ENCODE peak calls at places on chromosomes 16 and 17, in five cellular contexts. F, C, B, G and A are unnamed samples.

GRCh38 chr16:67431805-67432476 is 1.0 kb downstream of the HSD11B2 start:
- DNase-seq in F (no peak), C (no peak), B (no peak), G (no peak), A (no peak)

GRCh38 chr16:12341423-12341822 is 364.9 kb downstream of the SNX29 start:
- DNase-seq in F (no peak), C (no peak), B (no peak), G (no peak), A (peak; percentile 45)

GRCh38 chr16:14409563-14409962 is 220.5 kb downstream of the PARN start:
- DNase-seq in F (peak; percentile 37), C (peak; percentile 53), B (no peak), G (peak; percentile 92), A (peak; percentile 72)

GRCh38 chr17:61065263-61065773 is 334.3 kb upstream of the TBX2 start:
- DNase-seq in F (no peak), C (peak; percentile 2), B (peak; percentile 11), G (peak; percentile 58), A (no peak)

GRCh38 chr16:5000573-5001001 is 33.1 kb downstream of the NAGPA start:
- DNase-seq in F (no peak), C (no peak), B (no peak), G (no peak), A (no peak)

GRCh38 chr17:60579090-60579489 is 20.9 kb upstream of the PPM1D start:
- DNase-seq in F (no peak), C (no peak), B (no peak), G (peak; percentile 91), A (no peak)

GRCh38 chr16:15759070-15759469 is 97.8 kb downstream of the MYH11 start:
- DNase-seq in F (no peak), C (no peak), B (no peak), G (no peak), A (no peak)

GRCh38 chr17:79107499-79108231 is 33.0 kb downstream of the ENGASE start:
- DNase-seq in F (no peak), C (no peak), B (no peak), G (no peak), A (no peak)

GRCh38 chr17:8360260-8360659 is 16.2 kb downstream of the KRABD2 start:
- DNase-seq in F (no peak), C (no peak), B (no peak), G (no peak), A (no peak)

GRCh38 chr16:56923481-56923880 is 8.5 kb upstream of the HERPUD1 start:
- DNase-seq in F (no peak), C (no peak), B (no peak), G (peak; percentile 86), A (no peak)

GRCh38 chr17:72250206-72250605 is 129.4 kb downstream of the SOX9 start:
- DNase-seq in F (no peak), C (no peak), B (no peak), G (no peak), A (no peak)

GRCh38 chr17:19278729-19279128 is 41.6 kb downstream of the EPN2 start:
- DNase-seq in F (no peak), C (no peak), B (no peak), G (no peak), A (no peak)

GRCh38 chr17:3448059-3448630 is 14.5 kb upstream of the OR1E2 start:
- DNase-seq in F (no peak), C (no peak), B (no peak), G (peak; percentile 12), A (no peak)

GRCh38 chr17:15398291-15398690 is 56.9 kb upstream of the TEKT3 start:
- DNase-seq in F (no peak), C (peak; percentile 51), B (no peak), G (peak; percentile 32), A (peak; percentile 77)

GRCh38 chr16:68756250-68757051 is 19.4 kb downstream of the CDH1 start:
- DNase-seq in F (peak; percentile 97), C (no peak), B (no peak), G (peak; percentile 40), A (no peak)

GRCh38 chr16:720507-720989 is 398 bp upstream of the ANTKMT start:
- DNase-seq in F (no peak), C (no peak), B (peak; percentile 66), G (peak; percentile 82), A (no peak)

GRCh38 chr17:48647964-48648245 is 21.7 kb upstream of the HOXB9 start:
- DNase-seq in F (no peak), C (no peak), B (no peak), G (no peak), A (no peak)
- TF ChIP-seq CTCF in F (no peak), C (no peak), B (no peak), G (no peak), A (no peak)

GRCh38 chr16:8905168-8905762 is 23.1 kb downstream of the LITAFD start:
- DNase-seq in F (no peak), C (no peak), B (no peak), G (peak; percentile 59), A (no peak)
- TF ChIP-seq CTCF in F (peak; percentile 8), C (peak; percentile 72), B (no peak), G (peak; percentile 57), A (peak; percentile 49)

GRCh38 chr17:27578718-27579085 is 52.3 kb upstream of the LGALS9 start:
- DNase-seq in F (no peak), C (no peak), B (no peak), G (peak; percentile 49), A (no peak)
- TF ChIP-seq CTCF in F (no peak), C (no peak), B (no peak), G (no peak), A (no peak)

GRCh38 chr17:29929544-29930398 is at the start of gene SSH2:
- DNase-seq in F (peak; percentile 79), C (no peak), B (peak; percentile 86), G (peak; percentile 88), A (peak; percentile 33)
- TF ChIP-seq CTCF in F (no peak), C (no peak), B (no peak), G (no peak), A (no peak)

GRCh38 chr16:75111514-75112280 is 4.9 kb downstream of the LDHD start:
- DNase-seq in F (no peak), C (no peak), B (peak; percentile 66), G (no peak), A (no peak)
- TF ChIP-seq CTCF in F (no peak), C (no peak), B (peak; percentile 18), G (no peak), A (no peak)

GRCh38 chr16:89411335-89411850 is 79.0 kb downstream of the ANKRD11 start:
- DNase-seq in F (no peak), C (no peak), B (no peak), G (no peak), A (no peak)

GRCh38 chr16:89412811-89413210 is 77.5 kb downstream of the ANKRD11 start:
- DNase-seq in F (no peak), C (no peak), B (peak; percentile 61), G (no peak), A (no peak)

GRCh38 chr16:89409161-89409711 is 81.1 kb downstream of the ANKRD11 start:
- DNase-seq in F (peak; percentile 55), C (no peak), B (no peak), G (peak; percentile 24), A (no peak)

GRCh38 chr16:89410322-89410721 is 80.0 kb downstream of the ANKRD11 start:
- DNase-seq in F (no peak), C (no peak), B (no peak), G (no peak), A (no peak)

GRCh38 chr16:89410794-89411309 is 79.5 kb downstream of the ANKRD11 start:
- DNase-seq in F (peak; percentile 29), C (peak; percentile 87), B (peak; percentile 62), G (peak; percentile 91), A (peak; percentile 52)
- TF ChIP-seq CTCF in F (no peak), C (peak; percentile 23), B (no peak), G (no peak), A (no peak)

GRCh38 chr17:28228109-28228840 is 90.7 kb upstream of the TMEM97 start:
- DNase-seq in F (no peak), C (no peak), B (no peak), G (peak; percentile 9), A (no peak)
- TF ChIP-seq CTCF in F (no peak), C (peak; percentile 21), B (no peak), G (peak; percentile 15), A (peak; percentile 24)

GRCh38 chr17:58432806-58433573 is 15.7 kb upstream of the RNF43 start:
- DNase-seq in F (no peak), C (no peak), B (no peak), G (no peak), A (no peak)
- TF ChIP-seq CTCF in F (no peak), C (no peak), B (no peak), G (peak; percentile 4), A (no peak)

GRCh38 chr16:17304814-17305169 is 166.0 kb downstream of the XYLT1 start:
- DNase-seq in F (no peak), C (no peak), B (no peak), G (no peak), A (no peak)
- TF ChIP-seq CTCF in F (no peak), C (no peak), B (no peak), G (no peak), A (no peak)

DNA sequence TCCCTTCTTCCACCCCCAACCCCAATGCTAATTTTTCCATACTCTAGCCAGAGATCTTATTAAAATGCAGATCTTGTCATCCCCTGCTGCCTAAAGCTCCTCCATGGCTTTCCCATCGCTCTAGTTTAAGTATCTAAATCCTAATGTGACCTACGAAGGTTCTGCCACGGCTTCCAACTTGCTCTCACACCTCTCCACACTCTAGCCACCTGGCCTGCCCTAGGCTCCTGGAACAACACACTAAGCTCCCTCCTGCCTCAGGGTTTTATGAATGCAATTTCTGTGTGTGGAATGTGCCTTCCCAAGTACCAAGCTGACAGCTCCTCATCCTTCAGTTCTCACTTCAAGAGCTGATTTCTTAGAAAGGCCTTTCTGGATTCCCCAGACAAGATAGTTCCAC is 16.6 kb downstream of the NXPH3 start:
- DNase-seq in F (no peak), C (no peak), B (no peak), G (no peak), A (no peak)
- TF ChIP-seq CTCF in F (no peak), C (no peak), B (no peak), G (no peak), A (no peak)